ENCODE peak calls at places on chromosomes 7 and 10, in six cellular contexts. P is hepatocyte, F is pancreas, H is stomach, O is HFF-Myc, Q is uterus. R is an unnamed sample.

GRCh38 chr7:128396357-128396756 is 13.4 kb downstream of the IMPDH1 start:
- DNase-seq in P (no peak), F (no peak), H (no peak), O (no peak), Q (no peak), R (no peak)

GRCh38 chr7:30465342-30466170 is 13.0 kb downstream of the NOD1 start:
- DNase-seq in P (no peak), F (no peak), H (no peak), O (no peak), Q (peak; percentile 29), R (no peak)

GRCh38 chr10:17128261-17128660 is 1.4 kb downstream of the CUBN start:
- DNase-seq in P (no peak), F (no peak), H (no peak), O (no peak), Q (no peak), R (no peak)

GRCh38 chr7:55377162-55377810 is 12.1 kb downstream of the LANCL2 start:
- DNase-seq in P (no peak), F (no peak), H (no peak), O (no peak), Q (no peak), R (no peak)

GRCh38 chr7:157041514-157042277 is 31.2 kb upstream of the MNX1 start:
- DNase-seq in P (no peak), F (no peak), H (no peak), O (no peak), Q (no peak), R (no peak)

GRCh38 chr7:1227071-1227804 is 5.4 kb upstream of the UNCX start:
- DNase-seq in P (no peak), F (no peak), H (no peak), O (no peak), Q (no peak), R (no peak)

GRCh38 chr7:98730331-98730730 is 113.2 kb downstream of the NPTX2 start:
- DNase-seq in P (no peak), F (no peak), H (no peak), O (no peak), Q (no peak), R (no peak)

GRCh38 chr7:69448071-69448470 is 150.2 kb upstream of the AUTS2 start:
- DNase-seq in P (no peak), F (no peak), H (no peak), O (no peak), Q (no peak), R (no peak)

GRCh38 chr10:120760246-120760645 is 90.9 kb upstream of the WDR11 start:
- DNase-seq in P (no peak), F (no peak), H (no peak), O (no peak), Q (no peak), R (no peak)

GRCh38 chr7:55411844-55412243 is 46.7 kb downstream of the LANCL2 start:
- DNase-seq in P (no peak), F (no peak), H (no peak), O (no peak), Q (no peak), R (no peak)

GRCh38 chr7:73827568-73828106 is 3.2 kb upstream of the CLDN4 start:
- DNase-seq in P (peak; percentile 88), F (peak; percentile 94), H (peak; percentile 89), O (no peak), Q (peak; percentile 51), R (no peak)

GRCh38 chr7:106167439-106168136 is 55.5 kb upstream of the SYPL1 start:
- DNase-seq in P (no peak), F (no peak), H (no peak), O (no peak), Q (no peak), R (no peak)

GRCh38 chr10:101817542-101818118 is 614 bp downstream of the OGA start:
- DNase-seq in P (peak; percentile 90), F (peak; percentile 83), H (peak; percentile 90), O (peak; percentile 85), Q (peak; percentile 93), R (no peak)

GRCh38 chr7:102303669-102304422 is 17.2 kb downstream of the SH2B2 start:
- DNase-seq in P (no peak), F (no peak), H (no peak), O (no peak), Q (no peak), R (no peak)

GRCh38 chr7:72538856-72539255 is 126.7 kb upstream of the CALN1 start:
- DNase-seq in P (no peak), F (no peak), H (no peak), O (no peak), Q (no peak), R (peak; percentile 14)

GRCh38 chr10:88131561-88132139 is 268.2 kb downstream of the PTEN start:
- DNase-seq in P (no peak), F (peak; percentile 83), H (peak; percentile 94), O (no peak), Q (peak; percentile 38), R (no peak)

GRCh38 chr7:32330602-32331001 is 159.6 kb downstream of the LSM5 start:
- DNase-seq in P (no peak), F (no peak), H (no peak), O (no peak), Q (no peak), R (no peak)

GRCh38 chr10:123160311-123160980 is 6.2 kb downstream of the BUB3 start:
- DNase-seq in P (no peak), F (no peak), H (no peak), O (no peak), Q (no peak), R (no peak)

GRCh38 chr7:128852537-128853254 is 10.0 kb upstream of the ATP6V1F start:
- DNase-seq in P (no peak), F (no peak), H (no peak), O (no peak), Q (no peak), R (no peak)

GRCh38 chr10:125377368-125377767 is 217.0 kb upstream of the CTBP2 start:
- DNase-seq in P (no peak), F (no peak), H (no peak), O (no peak), Q (no peak), R (no peak)

GRCh38 chr7:44587843-44588711 is 6.0 kb upstream of the TMED4 start:
- DNase-seq in P (peak; percentile 64), F (peak; percentile 48), H (peak; percentile 54), O (peak; percentile 56), Q (peak; percentile 54), R (no peak)

DNA sequence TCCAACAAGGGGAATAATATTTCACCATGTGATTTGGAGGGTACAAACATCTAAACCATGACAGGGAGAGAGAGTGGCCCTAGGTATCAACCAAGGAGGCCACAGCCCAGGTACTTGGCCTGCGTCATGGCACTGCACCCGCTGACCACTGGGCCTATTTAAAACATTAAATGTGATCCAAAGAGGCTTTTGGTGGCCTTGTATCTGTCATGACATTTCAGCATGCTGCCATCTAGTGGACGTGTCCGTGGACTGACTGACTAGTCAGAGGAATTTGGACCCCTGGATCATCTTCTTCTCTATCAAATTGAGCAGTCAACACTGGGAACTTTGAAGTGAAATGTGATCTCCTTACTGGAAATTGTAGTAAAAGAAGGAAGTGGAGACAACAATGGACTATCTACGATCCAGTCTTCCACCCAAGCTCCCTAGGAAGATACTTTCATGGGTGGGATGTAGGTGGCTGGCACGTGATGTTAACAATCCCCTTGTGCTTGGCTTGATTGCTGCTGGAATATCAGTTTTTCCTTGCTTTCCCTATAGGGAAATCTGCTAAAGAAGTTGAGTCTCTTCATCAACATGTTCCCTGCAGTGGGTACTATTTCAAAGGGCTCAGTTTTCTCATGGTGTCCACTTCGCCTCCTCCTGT is 24.6 kb upstream of the ITGA8 start:
- DNase-seq in P (peak; percentile 67), F (peak; percentile 25), H (peak; percentile 38), O (peak; percentile 44), Q (peak; percentile 42), R (peak; percentile 54)
- TF ChIP-seq CTCF in P (peak; percentile 54), F (no peak), H (no peak), O (peak; percentile 73), Q (peak; percentile 25), R (peak; percentile 67)

DNA sequence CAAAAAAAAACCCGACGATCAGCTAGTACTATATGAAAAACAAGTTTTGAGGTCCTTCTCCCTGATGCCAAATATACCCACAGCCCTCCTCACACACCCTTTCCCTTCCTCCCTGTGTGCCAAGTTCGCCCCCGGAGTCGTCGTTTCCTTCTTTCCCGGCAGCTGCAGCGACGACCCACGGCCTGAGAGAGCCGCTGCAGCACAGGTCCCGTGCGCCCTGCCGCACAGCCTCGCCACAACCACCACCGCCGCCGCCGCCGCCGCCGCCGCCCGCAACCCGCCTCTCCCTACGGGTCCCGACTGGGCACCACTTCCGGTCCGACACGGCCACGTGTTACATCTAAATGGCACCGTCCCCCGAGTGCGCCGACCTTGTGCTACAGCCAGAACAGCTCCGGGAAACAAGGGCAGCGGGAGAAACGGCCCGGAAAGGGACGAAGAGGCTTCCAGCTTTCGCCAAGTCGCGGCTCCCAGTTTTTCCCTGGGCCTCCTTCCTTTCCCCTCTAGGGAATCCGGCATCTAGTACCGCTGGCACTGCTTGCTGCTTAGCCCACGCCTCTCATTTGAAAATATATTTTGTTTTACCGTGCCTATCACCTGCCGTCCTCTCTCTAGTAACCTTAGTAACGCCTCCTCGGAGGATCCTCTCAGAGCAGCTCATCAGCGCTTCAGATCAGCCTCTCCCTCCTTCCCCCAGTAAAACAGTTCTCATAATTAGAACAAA is at the start of gene FRA10AC1:
- DNase-seq in P (peak; percentile 97), F (peak; percentile 93), H (peak; percentile 95), O (peak; percentile 68), Q (peak; percentile 91), R (peak; percentile 95)
- TF ChIP-seq CTCF in P (peak; percentile 79), F (no peak), H (peak; percentile 56), O (peak; percentile 19), Q (peak; percentile 56), R (peak; percentile 66)

GRCh38 chr7:135428011-135428410 is 81.9 kb downstream of the CNOT4 start:
- DNase-seq in P (no peak), F (no peak), H (no peak), O (no peak), Q (no peak), R (no peak)
- TF ChIP-seq CTCF in P (no peak), F (no peak), H (no peak), O (no peak), Q (no peak), R (no peak)

GRCh38 chr10:128859738-128860386 is 607.2 kb upstream of the MGMT start:
- DNase-seq in P (peak; percentile 44), F (no peak), H (peak; percentile 44), O (no peak), Q (no peak), R (peak; percentile 40)
- TF ChIP-seq CTCF in P (peak; percentile 55), F (peak; percentile 13), H (no peak), O (peak; percentile 17), Q (peak; percentile 14), R (peak; percentile 73)

GRCh38 chr7:79320741-79321473 is 132.6 kb downstream of the MAGI2 start:
- DNase-seq in P (no peak), F (no peak), H (no peak), O (no peak), Q (no peak), R (no peak)
- TF ChIP-seq CTCF in P (no peak), F (no peak), H (no peak), O (no peak), Q (no peak), R (no peak)